ENCODE peak calls at places on chromosomes 13 and 19, in seven cellular contexts. S, L, A, T, O, N and B are unnamed samples.

GRCh38 chr13:28438598-28439334 is 56.2 kb downstream of the FLT1 start:
- DNase-seq in A (no peak), L (peak; percentile 9), N (no peak), T (no peak), S (no peak), O (no peak), B (no peak)

GRCh38 chr13:79227418-79227817 is 178.6 kb downstream of the RBM26 start:
- DNase-seq in T (no peak), S (no peak), O (no peak), N (no peak), A (no peak), L (no peak), B (no peak)

GRCh38 chr13:51801631-51802099 is 2.3 kb downstream of the DHRS12 start:
- DNase-seq in N (peak; percentile 91), A (peak; percentile 84), T (peak; percentile 89), S (peak; percentile 82), O (peak; percentile 75), L (no peak), B (peak; percentile 29)

GRCh38 chr13:74026753-74027152 is 107.5 kb downstream of the KLF12 start:
- DNase-seq in S (no peak), T (peak; percentile 27), O (no peak), N (no peak), A (no peak), L (peak; percentile 44), B (no peak)

GRCh38 chr13:46403851-46404731 is 17.0 kb upstream of the RUBCNL start:
- DNase-seq in T (peak; percentile 67), A (no peak), S (no peak), L (no peak), N (no peak), O (no peak), B (no peak)

GRCh38 chr13:44305845-44306244 is 67.8 kb upstream of the SERP2 start:
- DNase-seq in A (no peak), T (no peak), L (no peak), O (no peak), S (no peak), N (no peak), B (peak; percentile 28)

GRCh38 chr13:112721198-112722104 is 31.6 kb downstream of the ATP11A start:
- DNase-seq in N (no peak), A (no peak), L (peak; percentile 55), T (no peak), S (peak; percentile 78), O (no peak), B (no peak)

GRCh38 chr13:26618726-26619125 is 61.2 kb downstream of the WASF3 start:
- DNase-seq in L (no peak), O (no peak), N (no peak), A (no peak), S (no peak), T (no peak), B (no peak)

GRCh38 chr19:29084266-29084665 is 128.7 kb downstream of the UQCRFS1 start:
- DNase-seq in L (peak; percentile 82), A (no peak), T (no peak), S (no peak), O (no peak), N (no peak), B (peak; percentile 56)

GRCh38 chr13:65990684-65991083 is 1239.5 kb downstream of the PCDH9 start:
- DNase-seq in N (no peak), S (no peak), A (no peak), T (no peak), L (no peak), O (no peak), B (no peak)

GRCh38 chr13:40082644-40083043 is 427.2 kb downstream of the COG6 start:
- DNase-seq in N (peak; percentile 53), O (no peak), A (no peak), T (no peak), L (no peak), S (no peak), B (no peak)

GRCh38 chr13:76846363-76846762 is 39.8 kb downstream of the KCTD12 start:
- DNase-seq in T (no peak), L (no peak), O (no peak), A (no peak), N (no peak), S (no peak), B (no peak)

GRCh38 chr19:49858591-49858985 is 7.6 kb downstream of the PTOV1 start:
- DNase-seq in S (peak; percentile 94), A (no peak), T (no peak), N (no peak), O (no peak), L (peak; percentile 67), B (no peak)

GRCh38 chr19:44943801-44944249 is 1.8 kb downstream of the APOC4 start:
- DNase-seq in A (no peak), S (peak; percentile 76), T (peak; percentile 81), O (peak; percentile 25), N (peak; percentile 89), L (peak; percentile 58), B (no peak)

GRCh38 chr19:39411006-39411831 is 1.2 kb upstream of the PLEKHG2 start:
- DNase-seq in N (peak; percentile 74), T (peak; percentile 71), O (no peak), S (peak; percentile 90), L (no peak), A (no peak), B (peak; percentile 40)

GRCh38 chr19:33960566-33960965 is 163.9 kb downstream of the KCTD15 start:
- DNase-seq in T (no peak), N (no peak), S (peak; percentile 26), L (no peak), A (no peak), O (no peak), B (no peak)

GRCh38 chr13:26695360-26695705 is 65.3 kb downstream of the GPR12 start:
- DNase-seq in O (no peak), T (no peak), N (no peak), S (no peak), L (no peak), A (no peak), B (no peak)

GRCh38 chr13:62375653-62376052 is 960.0 kb upstream of the PCDH20 start:
- DNase-seq in A (no peak), L (no peak), N (no peak), T (no peak), S (no peak), O (no peak), B (no peak)

GRCh38 chr19:54696117-54696548 is 28.1 kb upstream of the KIR3DL3 start:
- DNase-seq in T (no peak), L (no peak), A (no peak), S (no peak), O (no peak), N (no peak), B (no peak)

GRCh38 chr19:49091391-49092038 is 6.3 kb downstream of the SNRNP70 start:
- DNase-seq in S (no peak), T (no peak), A (no peak), O (no peak), L (no peak), N (no peak), B (no peak)

GRCh38 chr13:109348514-109349340 is 437.7 kb downstream of the IRS2 start:
- DNase-seq in N (no peak), S (no peak), L (no peak), T (no peak), A (no peak), O (no peak), B (no peak)

GRCh38 chr13:79423801-79424642 is 18.0 kb upstream of the RBM26 start:
- DNase-seq in S (no peak), A (no peak), O (no peak), T (no peak), N (no peak), L (peak; percentile 23), B (no peak)

GRCh38 chr19:31478241-31478640 is 129.0 kb upstream of the TSHZ3 start:
- DNase-seq in L (no peak), A (no peak), S (no peak), O (no peak), N (no peak), T (no peak), B (no peak)

GRCh38 chr13:40508112-40508511 is 158.3 kb downstream of the FOXO1 start:
- DNase-seq in S (no peak), N (no peak), O (no peak), A (no peak), L (no peak), T (no peak), B (peak; percentile 50)

GRCh38 chr13:46295531-46296464 is 84.1 kb downstream of the LRRC63 start:
- DNase-seq in N (peak; percentile 59), L (no peak), O (no peak), A (no peak), T (peak; percentile 63), S (peak; percentile 76), B (peak; percentile 53)

GRCh38 chr19:19618384-19619051 is at the start of gene PBX4:
- DNase-seq in T (peak; percentile 98), A (peak; percentile 89), S (peak; percentile 99), O (peak; percentile 89), L (peak; percentile 99), N (peak; percentile 97), B (peak; percentile 95)

GRCh38 chr19:18208098-18208951 is 4.5 kb upstream of the RAB3A start:
- DNase-seq in A (no peak), T (peak; percentile 35), N (peak; percentile 70), O (peak; percentile 54), S (peak; percentile 97), L (peak; percentile 91), B (peak; percentile 90)

DNA sequence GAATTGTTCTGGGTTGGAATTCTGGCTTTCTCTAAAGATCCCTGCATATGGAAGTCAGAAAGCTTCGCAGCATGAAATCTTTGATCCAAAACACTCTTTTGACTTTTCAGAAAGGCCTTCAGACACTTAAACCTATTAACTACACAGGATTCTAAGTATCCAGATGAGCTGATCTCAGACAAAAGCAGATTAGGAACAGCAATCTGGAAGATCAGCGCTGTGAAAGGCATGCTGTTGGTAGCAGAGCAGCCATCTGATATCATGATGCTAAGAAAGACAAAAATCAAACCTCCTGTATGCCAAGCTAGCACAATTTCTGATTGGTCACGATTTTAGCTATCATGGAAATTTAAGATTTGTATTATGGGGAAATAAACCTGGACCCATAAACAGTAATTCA is 589.9 kb downstream of the GPC5 start:
- DNase-seq in T (no peak), N (no peak), O (no peak), L (no peak), A (no peak), S (no peak), B (no peak)
- H3K4me3 ChIP-seq in T (no peak overlapping the region), N (no peak overlapping the region), O (no peak overlapping the region), L (no peak overlapping the region), A (no peak overlapping the region), S (no peak overlapping the region), B (no peak overlapping the region)

DNA sequence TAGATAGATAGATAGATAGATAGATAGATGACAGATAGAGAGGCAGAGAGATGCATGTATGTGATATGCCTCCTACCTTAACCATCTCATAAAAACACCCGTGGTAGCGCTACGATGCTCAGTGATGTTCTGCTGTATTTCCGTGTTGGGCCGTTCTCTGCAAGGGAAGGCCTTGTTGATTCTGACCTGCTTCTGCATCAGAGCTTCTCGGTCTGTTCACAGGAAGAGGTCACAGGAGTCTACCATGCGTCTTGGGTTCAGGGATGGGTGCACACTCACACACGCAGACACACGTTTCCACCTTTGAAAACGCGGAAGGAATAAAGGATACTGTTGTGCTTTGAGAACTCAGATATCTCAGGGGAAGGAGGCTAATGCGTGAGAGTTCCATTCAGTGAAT is 316.9 kb downstream of the TEX29 start:
- DNase-seq in A (no peak), T (no peak), L (no peak), S (no peak), N (no peak), O (no peak), B (no peak)
- H3K27me3 ChIP-seq in A (peaks cover 4% of the 10 kb centered on the region), T (no peaks in the 10 kb centered on the region), L (no peaks in the 10 kb centered on the region), S (no peaks in the 10 kb centered on the region), N (no peaks in the 10 kb centered on the region), O (peaks cover 23% of the 10 kb centered on the region), B (no peaks in the 10 kb centered on the region)

GRCh38 chr19:15251749-15252397 is 19.6 kb upstream of the EPHX3 start:
- DNase-seq in O (peak; percentile 83), A (no peak), L (peak; percentile 96), N (peak; percentile 92), S (peak; percentile 98), T (no peak), B (peak; percentile 77)
- H3K36me3 ChIP-seq in O (peaks cover 29% of the 10 kb centered on the region), A (peaks cover 4% of the 10 kb centered on the region), L (peaks cover 67% of the 10 kb centered on the region), N (peaks cover 11% of the 10 kb centered on the region), S (peaks cover 54% of the 10 kb centered on the region), T (peaks cover 52% of the 10 kb centered on the region), B (peaks cover 97% of the 10 kb centered on the region)

GRCh38 chr19:16889429-16889882 is 657 bp downstream of the F2RL3 start:
- DNase-seq in T (peak; percentile 39), L (no peak), S (peak; percentile 95), N (no peak), A (no peak), O (peak; percentile 74), B (peak; percentile 85)
- H3K4me3 ChIP-seq in T (peak overlapping the region; percentile 39), L (no peak overlapping the region), S (no peak overlapping the region), N (no peak overlapping the region), A (peak overlapping the region; percentile 2), O (peak overlapping the region; percentile 43), B (peak overlapping the region; percentile 14)